ENCODE peak calls at places on chromosomes 11 and 22, in ten cellular contexts. Q is adrenal gland, B is mesenchymal stem cell, T is prostate gland, U is lung, W is brain microvascular endothelial cell, O is heart right ventricle, Z is sigmoid colon, N is tibial nerve, J is mesendoderm. Y is an unnamed sample. For H3K36me3, the result is how much of the 10 kb centered on the place peaks cover.

GRCh38 chr22:49753276-49753884 is 74.3 kb downstream of the BRD1 start:
- DNase-seq in Q (peak), B (no peak), T (no peak), U (no peak), W (no peak), O (no peak), Z (no peak), N (no peak), J (no peak), Y (no peak)

GRCh38 chr11:76903325-76903724 is 42.6 kb downstream of the ACER3 start:
- DNase-seq in Q (no peak), B (no peak), T (peak), U (no peak), W (no peak), O (no peak), Z (no peak), N (no peak), J (peak), Y (peak)

GRCh38 chr11:2752204-2752772 is 52.5 kb upstream of the KCNQ1OT1 start:
- DNase-seq in Q (no peak), B (peak), T (no peak), U (no peak), W (peak), O (no peak), Z (peak), N (no peak), J (no peak), Y (peak)

GRCh38 chr11:1749020-1749758 is 1.2 kb downstream of the IFITM10 start:
- DNase-seq in Q (peak), B (peak), T (no peak), U (no peak), W (no peak), O (peak), Z (no peak), N (no peak), J (no peak), Y (no peak)

GRCh38 chr11:68977781-68978625 is 2.8 kb downstream of the MRGPRD start:
- DNase-seq in Q (peak), B (no peak), T (no peak), U (no peak), W (no peak), O (no peak), Z (peak), N (no peak), J (no peak), Y (no peak)

GRCh38 chr11:12397953-12398352 is 20.6 kb downstream of the PARVA start:
- DNase-seq in Q (peak), B (peak), T (peak), U (no peak), W (peak), O (peak), Z (peak), N (no peak), J (peak), Y (no peak)

GRCh38 chr11:34565417-34566208 is 52.0 kb upstream of the ELF5 start:
- DNase-seq in Q (no peak), B (no peak), T (no peak), U (no peak), W (no peak), O (no peak), Z (no peak), N (no peak), J (peak), Y (no peak)

GRCh38 chr11:18669211-18669593 is 29.4 kb upstream of the TMEM86A start:
- DNase-seq in Q (no peak), B (no peak), T (no peak), U (no peak), W (no peak), O (no peak), Z (no peak), N (no peak), J (no peak), Y (no peak)

GRCh38 chr11:129323896-129324522 is 51.6 kb upstream of the BARX2 start:
- DNase-seq in Q (no peak), B (peak), T (no peak), U (peak), W (no peak), O (peak), Z (peak), N (peak), J (no peak), Y (no peak)

GRCh38 chr22:32144875-32145274 is 14.2 kb downstream of the C22orf42 start:
- DNase-seq in Q (no peak), B (no peak), T (no peak), U (no peak), W (no peak), O (no peak), Z (no peak), N (no peak), J (no peak), Y (no peak)

GRCh38 chr11:110883266-110883665 is 171.0 kb upstream of the ARHGAP20 start:
- DNase-seq in Q (no peak), B (no peak), T (no peak), U (no peak), W (no peak), O (no peak), Z (no peak), N (no peak), J (no peak), Y (no peak)

GRCh38 chr22:20783844-20784723 is 10.2 kb downstream of the SERPIND1 start:
- DNase-seq in Q (peak), B (peak), T (peak), U (no peak), W (peak), O (no peak), Z (no peak), N (no peak), J (peak), Y (peak)

GRCh38 chr11:123122341-123122740 is 60.4 kb upstream of the HSPA8 start:
- DNase-seq in Q (peak), B (peak), T (no peak), U (peak), W (peak), O (no peak), Z (peak), N (no peak), J (no peak), Y (no peak)

GRCh38 chr11:69947059-69947771 is 128.0 kb upstream of the FGF3 start:
- DNase-seq in Q (no peak), B (no peak), T (no peak), U (no peak), W (no peak), O (peak), Z (no peak), N (no peak), J (no peak), Y (no peak)

GRCh38 chr11:57544566-57544965 is 7.2 kb downstream of the SMTNL1 start:
- DNase-seq in Q (no peak), B (no peak), T (no peak), U (no peak), W (no peak), O (no peak), Z (no peak), N (no peak), J (no peak), Y (no peak)

GRCh38 chr11:60370811-60371297 is 7.5 kb upstream of the MS4A7 start:
- DNase-seq in Q (no peak), B (peak), T (peak), U (no peak), W (peak), O (no peak), Z (no peak), N (no peak), J (no peak), Y (no peak)

GRCh38 chr22:48828688-48829087 is 999.0 kb downstream of the BRD1 start:
- DNase-seq in Q (no peak), B (no peak), T (no peak), U (no peak), W (no peak), O (no peak), Z (no peak), N (no peak), J (no peak), Y (no peak)

GRCh38 chr11:117928818-117929567 is at the start of gene TMPRSS13:
- DNase-seq in Q (no peak), B (no peak), T (peak), U (peak), W (no peak), O (no peak), Z (peak), N (no peak), J (peak), Y (peak)

GRCh38 chr22:40782521-40782920 is 36.6 kb downstream of the SLC25A17 start:
- DNase-seq in Q (no peak), B (no peak), T (no peak), U (no peak), W (no peak), O (no peak), Z (no peak), N (no peak), J (no peak), Y (no peak)

GRCh38 chr11:73808052-73808451 is 20.4 kb downstream of the MRPL48 start:
- DNase-seq in Q (no peak), B (no peak), T (no peak), U (no peak), W (no peak), O (no peak), Z (no peak), N (no peak), J (no peak), Y (no peak)

GRCh38 chr11:31499576-31500178 is 9.7 kb downstream of the IMMP1L start:
- DNase-seq in Q (no peak), B (no peak), T (no peak), U (no peak), W (peak), O (no peak), Z (no peak), N (no peak), J (no peak), Y (no peak)

GRCh38 chr11:134665571-134666268 is 253.7 kb upstream of the B3GAT1 start:
- DNase-seq in Q (peak), B (no peak), T (no peak), U (peak), W (no peak), O (no peak), Z (peak), N (no peak), J (peak), Y (no peak)

GRCh38 chr22:29308148-29308790 is 1.8 kb downstream of the GAS2L1 start:
- DNase-seq in Q (no peak), B (no peak), T (no peak), U (no peak), W (no peak), O (peak), Z (peak), N (no peak), J (no peak), Y (no peak)

GRCh38 chr22:50200333-50201190 is at the start of gene SELENOO:
- DNase-seq in Q (peak), B (peak), T (peak), U (peak), W (peak), O (peak), Z (peak), N (peak), J (peak), Y (peak)

GRCh38 chr11:64245797-64246623 is 733 bp downstream of the PPP1R14B start:
- DNase-seq in Q (peak), B (peak), T (no peak), U (peak), W (peak), O (peak), Z (peak), N (peak), J (peak), Y (peak)

GRCh38 chr11:704799-705645 is 1.0 kb upstream of the EPS8L2 start:
- DNase-seq in Q (no peak), B (no peak), T (peak), U (peak), W (no peak), O (no peak), Z (peak), N (no peak), J (no peak), Y (peak)

DNA sequence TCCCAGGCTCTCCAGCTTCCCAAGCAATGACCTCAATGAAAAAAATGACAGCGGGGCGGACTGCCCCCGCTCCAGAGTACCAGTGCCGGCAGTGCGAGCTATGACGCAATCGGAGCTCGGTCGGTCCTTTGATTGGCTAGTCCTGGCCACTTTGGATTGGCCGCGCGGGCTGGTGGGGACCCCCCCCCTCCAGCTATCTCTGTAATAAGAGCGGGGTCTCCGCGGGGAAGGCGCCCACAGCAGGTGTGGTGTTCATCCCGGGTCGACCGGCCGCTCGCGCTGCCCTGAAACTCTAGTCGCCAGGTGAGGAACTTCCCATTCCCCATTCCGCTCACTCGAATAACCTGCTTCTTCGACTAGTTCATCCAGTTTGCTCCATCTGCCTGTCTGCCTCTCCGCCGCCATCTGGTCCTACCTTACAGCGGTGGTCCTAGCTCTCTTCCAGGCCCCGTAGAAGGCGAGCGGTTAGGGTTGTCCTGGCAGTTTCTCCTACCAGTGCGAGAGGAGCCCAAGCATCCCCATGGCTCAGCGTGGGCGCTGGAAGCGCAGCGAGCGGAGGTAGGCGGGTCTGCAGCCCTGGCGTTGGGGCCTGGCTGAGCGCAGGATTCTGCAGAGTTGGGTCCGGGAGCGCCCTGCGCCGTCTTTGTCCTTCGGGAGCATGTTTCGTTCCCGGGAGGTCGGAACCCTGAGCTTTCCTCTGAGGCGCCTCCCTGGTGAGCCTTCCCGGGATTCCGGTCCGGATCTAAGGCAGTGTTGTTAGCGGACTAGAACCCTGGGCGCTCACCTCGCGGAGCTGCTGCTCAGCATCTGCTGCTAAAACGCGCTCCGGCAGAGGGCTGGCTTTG is at the start of gene CALCB:
- DNase-seq in Q (no peak), B (no peak), T (no peak), U (no peak), W (no peak), O (no peak), Z (no peak), N (no peak), J (peak), Y (peak)
- H3K4me3 ChIP-seq in Q (no peak), B (no peak), T (peak), U (no peak), W (peak), O (peak), Z (peak), N (peak), J (peak), Y (no peak)

GRCh38 chr11:127018683-127019279 is 18.2 kb upstream of the KIRREL3 start:
- DNase-seq in Q (no peak), B (no peak), T (no peak), U (no peak), W (no peak), O (no peak), Z (no peak), N (no peak), J (no peak), Y (no peak)

GRCh38 chr11:127013550-127013949 is 13.0 kb upstream of the KIRREL3 start:
- DNase-seq in Q (no peak), B (no peak), T (no peak), U (no peak), W (no peak), O (no peak), Z (no peak), N (no peak), J (no peak), Y (no peak)

DNA sequence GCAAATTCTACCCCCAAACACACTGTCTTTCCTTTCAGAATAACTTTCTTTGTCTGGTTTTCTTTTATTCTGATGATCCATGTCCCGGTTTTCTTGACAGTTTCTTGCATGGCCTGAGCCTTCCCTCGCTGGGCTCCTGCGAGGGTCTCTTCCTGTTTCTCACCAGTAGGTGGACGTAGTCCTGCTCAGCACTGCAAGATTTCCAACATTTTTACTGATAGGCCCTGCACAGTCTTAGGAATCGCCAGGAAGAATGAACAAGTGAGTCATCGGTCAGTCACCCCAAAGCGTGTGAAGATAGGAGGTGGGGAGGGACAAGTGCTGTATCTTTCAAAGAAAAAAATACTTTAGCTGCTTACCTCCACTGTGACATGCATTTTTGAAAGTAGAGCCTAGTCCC is 16.9 kb upstream of the KIRREL3 start:
- DNase-seq in Q (no peak), B (peak), T (no peak), U (no peak), W (peak), O (no peak), Z (no peak), N (no peak), J (peak), Y (no peak)
- H3K36me3 ChIP-seq in Q (under half), B (under half), T (under half), U (under half), W (under half), O (under half), Z (under half), N (under half), J (under half), Y (under half)

GRCh38 chr11:26896716-26897115 is 97.2 kb upstream of the FIBIN start:
- DNase-seq in Q (no peak), B (no peak), T (no peak), U (no peak), W (no peak), O (no peak), Z (no peak), N (no peak), J (no peak), Y (no peak)

GRCh38 chr11:26891501-26891900 is 102.4 kb upstream of the FIBIN start:
- DNase-seq in Q (no peak), B (no peak), T (no peak), U (no peak), W (no peak), O (no peak), Z (no peak), N (no peak), J (no peak), Y (no peak)
- H3K4me3 ChIP-seq in Q (no peak), B (no peak), T (no peak), U (no peak), W (no peak), O (no peak), Z (no peak), N (no peak), J (no peak), Y (no peak)

GRCh38 chr11:112082729-112083128 is 3.8 kb downstream of the TIMM8B start:
- DNase-seq in Q (no peak), B (peak), T (no peak), U (no peak), W (peak), O (no peak), Z (no peak), N (no peak), J (no peak), Y (no peak)
- H3K36me3 ChIP-seq in Q (half or more), B (half or more), T (under half), U (under half), W (under half), O (under half), Z (under half), N (under half), J (under half), Y (half or more)

GRCh38 chr11:132994038-132994502 is 538.2 kb downstream of the OPCML start:
- DNase-seq in Q (no peak), B (no peak), T (no peak), U (no peak), W (no peak), O (no peak), Z (no peak), N (no peak), J (no peak), Y (no peak)
- H3K4me3 ChIP-seq in Q (no peak), B (no peak), T (no peak), U (no peak), W (peak), O (no peak), Z (no peak), N (no peak), J (peak), Y (no peak)

DNA sequence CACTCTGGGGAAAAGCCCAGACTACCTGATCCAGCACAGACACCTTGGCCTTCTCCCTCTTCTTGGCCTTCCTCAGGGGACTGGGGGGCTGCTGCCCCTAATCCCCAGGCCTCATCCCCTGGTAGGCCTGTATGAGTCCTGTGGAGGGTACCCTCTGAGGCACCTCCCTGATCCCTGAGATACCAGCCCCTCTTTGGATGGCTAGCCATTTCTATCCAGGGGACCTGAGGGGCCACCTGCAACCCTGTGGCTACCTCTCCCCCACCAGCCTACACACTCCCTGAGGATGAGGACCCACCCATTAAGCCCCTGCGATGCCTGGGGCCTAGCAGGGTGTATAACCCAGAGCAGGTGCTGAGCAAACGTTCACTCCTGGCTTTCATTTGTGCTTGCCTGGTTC is 54.6 kb downstream of the HIRA start:
- DNase-seq in Q (peak), B (no peak), T (no peak), U (no peak), W (no peak), O (no peak), Z (peak), N (no peak), J (no peak), Y (no peak)
- H3K36me3 ChIP-seq in Q (half or more), B (half or more), T (under half), U (under half), W (half or more), O (under half), Z (under half), N (under half), J (under half), Y (half or more)

Y was measured in thyroid gland.